ENCODE peak calls at places on chromosomes 2 and 18, in six cellular contexts. E, U, X, A, D and N are unnamed samples.

GRCh38 chr2:234694244-234695013 is 197.5 kb upstream of the ARL4C start:
- DNase-seq in E (peak; percentile 60), U (no peak), X (no peak), A (peak; percentile 40), D (no peak), N (no peak)

GRCh38 chr2:23745726-23746105 is 181.2 kb downstream of the ATAD2B start:
- DNase-seq in E (peak; percentile 77), U (no peak), X (peak; percentile 65), A (peak; percentile 65), D (no peak), N (peak; percentile 79)

GRCh38 chr18:9905401-9905922 is 8.4 kb upstream of the VAPA start:
- DNase-seq in E (peak; percentile 75), U (no peak), X (peak; percentile 31), A (peak; percentile 73), D (no peak), N (no peak)

GRCh38 chr18:48581941-48582340 is 43.1 kb downstream of the CTIF start:
- DNase-seq in E (no peak), U (no peak), X (no peak), A (no peak), D (no peak), N (no peak)

GRCh38 chr18:67582488-67582887 is 66.0 kb upstream of the DSEL start:
- DNase-seq in E (no peak), U (no peak), X (no peak), A (no peak), D (no peak), N (no peak)

GRCh38 chr2:157257312-157258252 is at the start of gene GALNT5:
- DNase-seq in E (peak; percentile 37), U (no peak), X (no peak), A (peak; percentile 49), D (no peak), N (no peak)

GRCh38 chr2:222915092-222915957 is 54.5 kb downstream of the ACSL3 start:
- DNase-seq in E (peak; percentile 56), U (no peak), X (no peak), A (peak; percentile 54), D (no peak), N (peak; percentile 37)

GRCh38 chr2:84395819-84396218 is 63.3 kb downstream of the SUCLG1 start:
- DNase-seq in E (no peak), U (no peak), X (no peak), A (peak; percentile 2), D (no peak), N (no peak)

GRCh38 chr2:128607981-128608506 is 289.4 kb upstream of the HS6ST1 start:
- DNase-seq in E (no peak), U (no peak), X (peak; percentile 51), A (no peak), D (no peak), N (peak; percentile 20)

GRCh38 chr2:209642146-209642815 is 129.4 kb upstream of the UNC80 start:
- DNase-seq in E (peak; percentile 14), U (no peak), X (no peak), A (no peak), D (no peak), N (no peak)

GRCh38 chr2:151029406-151030157 is 232.1 kb downstream of the RBM43 start:
- DNase-seq in E (peak; percentile 89), U (no peak), X (no peak), A (peak; percentile 94), D (no peak), N (no peak)

GRCh38 chr2:1649103-1649870 is 95.0 kb downstream of the PXDN start:
- DNase-seq in E (no peak), U (no peak), X (no peak), A (no peak), D (no peak), N (no peak)

GRCh38 chr2:199405241-199405640 is 52.5 kb downstream of the SATB2 start:
- DNase-seq in E (peak; percentile 25), U (no peak), X (no peak), A (peak; percentile 25), D (no peak), N (peak; percentile 54)

GRCh38 chr2:86397989-86398388 is 43.2 kb upstream of the KDM3A start:
- DNase-seq in E (no peak), U (no peak), X (peak; percentile 23), A (no peak), D (no peak), N (no peak)

GRCh38 chr2:28349546-28350165 is 43.0 kb upstream of the FOSL2 start:
- DNase-seq in E (no peak), U (no peak), X (no peak), A (no peak), D (no peak), N (no peak)

GRCh38 chr2:150101947-150102346 is 385.5 kb downstream of the RND3 start:
- DNase-seq in E (no peak), U (no peak), X (no peak), A (no peak), D (no peak), N (no peak)

GRCh38 chr2:239502430-239503221 is 101.8 kb upstream of the HDAC4 start:
- DNase-seq in E (no peak), U (no peak), X (no peak), A (no peak), D (no peak), N (peak; percentile 9)

GRCh38 chr2:211161236-211161635 is 604.8 kb downstream of the CPS1 start:
- DNase-seq in E (no peak), U (no peak), X (no peak), A (no peak), D (no peak), N (no peak)